ENCODE peak calls at places on chromosomes 11 and 22, in six cellular contexts. B, K, P, S, X and T are unnamed samples.

GRCh38 chr11:26365284-26365683 is 33.4 kb downstream of the ANO3 start:
- DNase-seq in S (no peak), B (no peak), K (no peak), P (no peak), X (no peak), T (no peak)

GRCh38 chr11:47946682-47947575 is 33.4 kb upstream of the PTPRJ start:
- DNase-seq in S (peak; percentile 92), X (no peak), P (peak; percentile 93), K (no peak), B (no peak), T (no peak)

GRCh38 chr11:130047141-130047540 is 22.6 kb upstream of the APLP2 start:
- DNase-seq in B (no peak), S (no peak), P (no peak), X (no peak), K (peak; percentile 4), T (no peak)

GRCh38 chr22:43411040-43411919 is 534 bp upstream of the MPPED1 start:
- DNase-seq in P (no peak), S (no peak), K (no peak), B (no peak), X (no peak), T (no peak)

GRCh38 chr11:34161812-34162506 is 56.5 kb downstream of the NAT10 start:
- DNase-seq in B (no peak), X (no peak), K (no peak), P (no peak), S (no peak), T (no peak)

GRCh38 chr11:13602844-13603243 is 65.6 kb upstream of the FAR1 start:
- DNase-seq in S (no peak), X (no peak), K (no peak), B (no peak), P (no peak), T (no peak)

GRCh38 chr22:27997538-27997937 is 78.5 kb upstream of the PITPNB start:
- DNase-seq in X (no peak), B (no peak), S (no peak), K (no peak), P (no peak), T (no peak)

GRCh38 chr22:38700271-38700788 is 413 bp downstream of the JOSD1 start:
- DNase-seq in X (no peak), P (peak; percentile 81), S (no peak), K (no peak), B (no peak), T (no peak)

GRCh38 chr11:60942970-60943565 is 8.9 kb downstream of the SLC15A3 start:
- DNase-seq in K (no peak), S (no peak), P (no peak), B (no peak), X (peak; percentile 22), T (no peak)

GRCh38 chr11:105181100-105181499 is 41.5 kb upstream of the CARD18 start:
- DNase-seq in X (no peak), P (peak; percentile 33), S (no peak), B (no peak), K (no peak), T (no peak)

GRCh38 chr11:67272327-67273259 is 6.3 kb downstream of the GRK2 start:
- DNase-seq in P (no peak), S (no peak), K (no peak), B (no peak), X (no peak), T (no peak)

GRCh38 chr22:21981874-21982273 is 713 bp downstream of the TOP3B start:
- DNase-seq in P (no peak), B (no peak), X (no peak), S (no peak), K (no peak), T (no peak)

GRCh38 chr22:35470903-35471321 is 69.7 kb upstream of the RASD2 start:
- DNase-seq in X (no peak), B (no peak), P (no peak), S (no peak), K (no peak), T (no peak)

GRCh38 chr22:35742342-35743100 is 24.8 kb downstream of the APOL5 start:
- DNase-seq in K (peak; percentile 82), X (no peak), B (no peak), P (peak; percentile 74), S (peak; percentile 46), T (no peak)

GRCh38 chr11:107609384-107610218 is 18.7 kb downstream of the ELMOD1 start:
- DNase-seq in P (no peak), B (no peak), X (no peak), S (no peak), K (no peak), T (no peak)

GRCh38 chr11:86101493-86101892 is 32.6 kb upstream of the PICALM start:
- DNase-seq in X (no peak), S (no peak), P (no peak), K (no peak), B (no peak), T (no peak)

GRCh38 chr11:36500315-36500721 is 9.8 kb downstream of the TRAF6 start:
- DNase-seq in B (no peak), S (peak; percentile 71), K (no peak), P (peak; percentile 77), X (no peak), T (no peak)

GRCh38 chr11:104484784-104485554 is 321.0 kb upstream of the PDGFD start:
- DNase-seq in B (no peak), X (no peak), S (no peak), K (no peak), P (no peak), T (no peak)

GRCh38 chr11:3085052-3085451 is 27.8 kb upstream of the CARS1 start:
- DNase-seq in P (no peak), X (no peak), B (no peak), S (no peak), K (no peak), T (no peak)

GRCh38 chr11:118988280-118988679 is 9.7 kb upstream of the CENATAC start:
- DNase-seq in B (no peak), S (no peak), K (no peak), P (no peak), X (no peak), T (no peak)

GRCh38 chr11:27612932-27613669 is 87.2 kb downstream of the BDNF start:
- DNase-seq in K (no peak), P (no peak), B (no peak), X (no peak), S (no peak), T (no peak)

GRCh38 chr22:49735411-49736311 is 92.0 kb downstream of the BRD1 start:
- DNase-seq in X (no peak), K (peak; percentile 80), S (no peak), P (peak; percentile 63), B (peak; percentile 59), T (peak; percentile 70)

GRCh38 chr11:108705061-108705460 is 40.2 kb downstream of the DDX10 start:
- DNase-seq in X (no peak), P (no peak), S (no peak), K (no peak), B (no peak), T (no peak)

GRCh38 chr11:77191823-77192495 is 63.9 kb downstream of the MYO7A start:
- DNase-seq in P (no peak), B (peak; percentile 92), X (peak; percentile 90), K (no peak), S (no peak), T (peak; percentile 82)